ENCODE peak calls at places on chromosomes 2 and 18, in four cellular contexts. Q is left ventricle myocardium inferior, X is Peyer's patch, J is suprapubic skin. S is an unnamed sample.

GRCh38 chr2:32012872-32013271 is 2.1 kb upstream of the MEMO1 start:
- DNase-seq in Q (no peak), X (no peak), J (no peak), S (no peak)

GRCh38 chr2:54479422-54479821 is 23.3 kb downstream of the SPTBN1 start:
- DNase-seq in Q (no peak), X (no peak), J (no peak), S (no peak)

GRCh38 chr2:127857494-127857818 is 499 bp downstream of the POLR2D start:
- DNase-seq in Q (no peak), X (no peak), J (no peak), S (no peak)

GRCh38 chr2:236972491-236973379 is 113.0 kb upstream of the COPS8 start:
- DNase-seq in Q (peak; percentile 45), X (no peak), J (peak; percentile 92), S (no peak)

GRCh38 chr2:165778653-165779451 is 15.2 kb downstream of the GALNT3 start:
- DNase-seq in Q (no peak), X (no peak), J (no peak), S (no peak)

GRCh38 chr2:28623582-28624405 is 127.8 kb upstream of the PPP1CB start:
- DNase-seq in Q (no peak), X (no peak), J (no peak), S (no peak)

GRCh38 chr2:182745061-182745460 is 29.0 kb downstream of the DNAJC10 start:
- DNase-seq in Q (no peak), X (no peak), J (no peak), S (no peak)

GRCh38 chr2:166373951-166374350 is 1.8 kb downstream of the SCN9A start:
- DNase-seq in Q (no peak), X (no peak), J (no peak), S (no peak)

GRCh38 chr2:218806346-218806978 is 24.5 kb downstream of the CYP27A1 start:
- DNase-seq in Q (peak; percentile 69), X (no peak), J (peak; percentile 90), S (peak; percentile 87)

GRCh38 chr2:15127876-15128275 is 433.3 kb downstream of the NBAS start:
- DNase-seq in Q (no peak), X (no peak), J (no peak), S (no peak)

GRCh38 chr18:48817021-48817461 is 133.7 kb downstream of the SMAD7 start:
- DNase-seq in Q (no peak), X (peak; percentile 9), J (peak; percentile 57), S (peak; percentile 28)

GRCh38 chr2:134943540-134943939 is 24.9 kb downstream of the CCNT2 start:
- DNase-seq in Q (no peak), X (no peak), J (no peak), S (no peak)

GRCh38 chr18:3863593-3863992 is 413.6 kb downstream of the TGIF1 start:
- DNase-seq in Q (no peak), X (no peak), J (no peak), S (no peak)

GRCh38 chr2:187654535-187654934 is 100.3 kb upstream of the TFPI start:
- DNase-seq in Q (peak; percentile 34), X (no peak), J (no peak), S (no peak)

GRCh38 chr2:79621252-79621651 is 108.4 kb downstream of the CTNNA2 start:
- DNase-seq in Q (no peak), X (no peak), J (no peak), S (no peak)

DNA sequence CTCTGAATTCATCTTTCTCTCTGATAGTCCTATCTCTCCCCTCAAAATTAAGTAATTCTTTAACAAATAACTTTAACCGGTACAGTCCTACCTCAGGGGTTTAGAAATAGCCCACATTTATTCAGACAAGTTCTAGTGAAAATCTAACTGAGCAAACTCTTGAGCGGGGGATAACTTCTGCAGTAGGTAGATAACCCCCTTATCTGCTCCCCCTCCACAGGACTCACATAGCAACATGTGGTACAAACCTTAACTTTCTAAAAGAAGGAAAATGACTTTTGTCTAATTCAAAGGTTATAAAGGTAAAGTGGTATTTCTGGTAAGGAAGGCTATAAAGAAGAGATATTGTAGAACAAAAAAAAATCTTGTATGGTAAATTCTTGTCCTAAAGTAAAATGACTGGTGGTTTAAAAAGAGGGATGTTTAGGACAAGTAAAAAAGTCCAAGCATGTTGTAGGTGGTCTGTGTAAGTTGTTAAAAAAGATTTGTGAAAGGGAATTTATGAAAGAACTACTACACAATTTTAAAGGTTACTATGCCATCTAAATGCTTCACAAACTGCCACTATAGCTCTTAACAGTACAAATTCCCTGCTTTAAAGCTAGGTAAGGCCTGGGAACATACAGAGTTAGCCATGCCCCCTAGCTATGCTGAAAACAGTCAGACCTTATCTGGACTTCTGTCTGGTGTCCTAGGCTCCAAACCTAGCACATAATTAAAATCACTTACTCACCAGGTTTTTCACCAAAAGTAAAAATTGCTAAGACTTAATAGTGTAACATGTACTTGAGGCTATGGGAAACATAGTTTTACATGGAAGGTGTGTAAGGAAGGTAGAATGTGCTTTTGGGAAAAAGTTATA is 8.1 kb upstream of the RPIA start:
- DNase-seq in Q (no peak), X (no peak), J (no peak), S (no peak)
- H3K9me3 ChIP-seq in Q (peaks cover 12% of the 10 kb centered on the region), X (peaks cover 7% of the 10 kb centered on the region), J (no peaks in the 10 kb centered on the region), S (no peaks in the 10 kb centered on the region)

GRCh38 chr2:52518673-52519072 is 1248.9 kb upstream of the CHAC2 start:
- DNase-seq in Q (no peak), X (no peak), J (no peak), S (no peak)

GRCh38 chr2:52520646-52521045 is 1247.0 kb upstream of the CHAC2 start:
- DNase-seq in Q (no peak), X (no peak), J (no peak), S (no peak)
- H3K9me3 ChIP-seq in Q (peaks cover 12% of the 10 kb centered on the region), X (no peaks in the 10 kb centered on the region), J (no peaks in the 10 kb centered on the region), S (no peaks in the 10 kb centered on the region)

GRCh38 chr2:146376511-146377084 is 1468.2 kb upstream of the ACVR2A start:
- DNase-seq in Q (no peak), X (no peak), J (no peak), S (no peak)
- H3K9me3 ChIP-seq in Q (peaks cover 25% of the 10 kb centered on the region), X (no peaks in the 10 kb centered on the region), J (no peaks in the 10 kb centered on the region), S (no peaks in the 10 kb centered on the region)

DNA sequence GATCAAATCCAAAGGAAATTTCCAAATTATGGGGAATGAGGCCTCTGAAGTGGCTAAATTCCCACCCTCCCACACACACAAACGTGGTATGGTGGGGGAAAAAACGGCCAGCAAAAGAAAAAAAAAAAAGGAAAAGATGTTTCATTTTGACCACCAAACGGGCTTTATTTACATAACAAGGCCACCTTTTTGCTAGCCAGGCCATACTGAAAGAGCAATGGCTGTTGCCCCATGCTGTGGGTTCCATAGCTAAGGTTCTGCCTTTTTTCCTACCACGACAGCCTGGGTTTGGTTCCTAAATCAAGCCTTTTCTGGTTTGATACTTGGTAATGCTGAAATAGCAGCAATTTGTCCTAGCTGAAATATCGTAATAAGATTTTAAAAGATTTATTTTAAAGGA is 14.0 kb upstream of the IL1B start:
- DNase-seq in Q (no peak), X (no peak), J (no peak), S (no peak)
- H3K9me3 ChIP-seq in Q (no peaks in the 10 kb centered on the region), X (no peaks in the 10 kb centered on the region), J (no peaks in the 10 kb centered on the region), S (no peaks in the 10 kb centered on the region)

GRCh38 chr2:240525802-240526201 is 32.0 kb downstream of the ANKMY1 start:
- DNase-seq in Q (no peak), X (no peak), J (no peak), S (no peak)
- H3K9me3 ChIP-seq in Q (peaks cover 6% of the 10 kb centered on the region), X (peaks cover 12% of the 10 kb centered on the region), J (no peaks in the 10 kb centered on the region), S (no peaks in the 10 kb centered on the region)